ENCODE peak calls at places on chromosomes 13 and 19, in seven cellular contexts. W is nephron progenitor cell, A is cardiac fibroblast, E is AG08395, J is skeletal muscle cell, R is iPS-NIHi11, D is left colon. G is an unnamed sample.

GRCh38 chr19:48560095-48560530 is 8.1 kb downstream of the SULT2B1 start:
- DNase-seq in D (no peak), J (no peak), W (no peak), E (no peak), R (peak; percentile 14), A (no peak), G (no peak)

GRCh38 chr19:8638078-8638619 is 7.7 kb downstream of the NFILZ start:
- DNase-seq in R (no peak), W (no peak), D (peak; percentile 27), J (no peak), E (no peak), A (peak; percentile 33), G (no peak)

GRCh38 chr13:93234459-93234858 is 7.9 kb downstream of the GPC6 start:
- DNase-seq in D (no peak), J (no peak), A (no peak), R (no peak), E (no peak), W (no peak), G (no peak)

GRCh38 chr13:113864303-113864890 is 521 bp upstream of the GAS6 start:
- DNase-seq in J (no peak), D (no peak), A (peak; percentile 27), W (no peak), E (peak; percentile 54), R (no peak), G (no peak)

GRCh38 chr13:97946951-97947588 is 6.4 kb upstream of the IPO5 start:
- DNase-seq in R (no peak), W (no peak), J (peak; percentile 87), D (no peak), E (peak; percentile 90), A (peak; percentile 91), G (no peak)

GRCh38 chr19:49145485-49146407 is 9.4 kb downstream of the HRC start:
- DNase-seq in J (peak; percentile 62), R (peak; percentile 76), W (peak; percentile 94), A (peak; percentile 86), E (peak; percentile 80), D (peak; percentile 85), G (peak; percentile 85)

GRCh38 chr13:51422484-51422883 is 30.4 kb downstream of the INTS6 start:
- DNase-seq in R (no peak), W (no peak), J (no peak), A (no peak), E (no peak), D (no peak), G (no peak)

GRCh38 chr13:35814573-35814972 is 316.6 kb downstream of the DCLK1 start:
- DNase-seq in J (no peak), A (no peak), R (no peak), E (no peak), D (no peak), W (no peak), G (no peak)

GRCh38 chr13:88377852-88378251 is 706.7 kb downstream of the SLITRK5 start:
- DNase-seq in A (no peak), W (no peak), R (no peak), E (no peak), D (no peak), J (no peak), G (no peak)

GRCh38 chr13:83878691-83879410 is 3.4 kb downstream of the SLITRK1 start:
- DNase-seq in J (no peak), W (peak; percentile 25), A (no peak), R (peak; percentile 32), E (no peak), D (no peak), G (no peak)

GRCh38 chr13:34011552-34012085 is 193.7 kb downstream of the RFC3 start:
- DNase-seq in A (no peak), R (no peak), W (no peak), D (peak; percentile 4), J (no peak), E (no peak), G (no peak)

GRCh38 chr19:48741222-48741999 is 1.0 kb upstream of the RASIP1 start:
- DNase-seq in W (peak; percentile 79), D (peak; percentile 58), E (no peak), A (no peak), J (no peak), R (peak; percentile 77), G (no peak)

GRCh38 chr19:5045956-5046338 is 77.0 kb downstream of the KDM4B start:
- DNase-seq in J (no peak), W (no peak), R (no peak), E (no peak), A (no peak), D (no peak), G (no peak)